ENCODE peak calls at places on chromosomes 2 and 18, in seven cellular contexts. B, U, L, F, C, V and Z are unnamed samples.

GRCh38 chr2:216081-216480 is 47.8 kb downstream of the SH3YL1 start:
- DNase-seq in B (no peak), U (no peak), L (no peak), F (no peak), C (no peak), V (no peak), Z (no peak)

GRCh38 chr2:61905372-61906186 is at the start of gene COMMD1:
- DNase-seq in B (peak; percentile 81), U (peak; percentile 71), L (peak; percentile 98), F (peak; percentile 89), C (peak; percentile 92), V (no peak), Z (peak; percentile 69)

GRCh38 chr2:235112365-235112764 is 160.5 kb downstream of the SH3BP4 start:
- DNase-seq in B (no peak), U (no peak), L (no peak), F (no peak), C (no peak), V (no peak), Z (no peak)

GRCh38 chr2:205746408-205746785 is 64.1 kb downstream of the NRP2 start:
- DNase-seq in B (peak; percentile 51), U (no peak), L (peak; percentile 84), F (peak; percentile 43), C (no peak), V (no peak), Z (peak; percentile 87)

GRCh38 chr18:46574740-46575108 is 82.3 kb downstream of the LOXHD1 start:
- DNase-seq in B (no peak), U (no peak), L (no peak), F (no peak), C (no peak), V (no peak), Z (no peak)

GRCh38 chr2:57376985-57377384 is 669.6 kb upstream of the VRK2 start:
- DNase-seq in B (peak; percentile 23), U (no peak), L (no peak), F (no peak), C (peak; percentile 34), V (no peak), Z (no peak)

GRCh38 chr2:83900859-83901258 is 558.2 kb downstream of the SUCLG1 start:
- DNase-seq in B (peak; percentile 10), U (peak; percentile 18), L (no peak), F (no peak), C (peak; percentile 0), V (no peak), Z (no peak)

GRCh38 chr2:223545830-223546229 is 56.3 kb downstream of the SCG2 start:
- DNase-seq in B (no peak), U (peak; percentile 34), L (no peak), F (no peak), C (no peak), V (no peak), Z (no peak)

GRCh38 chr2:208037564-208038487 is 12.5 kb upstream of the PLEKHM3 start:
- DNase-seq in B (no peak), U (no peak), L (no peak), F (no peak), C (no peak), V (no peak), Z (no peak)

GRCh38 chr2:109721626-109722025 is 72.5 kb upstream of the RGPD5 start:
- DNase-seq in B (no peak), U (no peak), L (no peak), F (peak; percentile 8), C (no peak), V (no peak), Z (no peak)

GRCh38 chr2:96636772-96637171 is 1.3 kb downstream of the KANSL3 start:
- DNase-seq in B (no peak), U (no peak), L (no peak), F (peak; percentile 48), C (peak; percentile 45), V (no peak), Z (no peak)

GRCh38 chr2:48415765-48416515 is 114.0 kb upstream of the STON1 start:
- DNase-seq in B (peak; percentile 26), U (no peak), L (no peak), F (no peak), C (peak; percentile 6), V (no peak), Z (no peak)

GRCh38 chr2:25989154-25989553 is 6.9 kb upstream of the KIF3C start:
- DNase-seq in B (no peak), U (no peak), L (no peak), F (no peak), C (no peak), V (no peak), Z (no peak)

GRCh38 chr2:119749405-119750066 is 10.2 kb upstream of the PTPN4 start:
- DNase-seq in B (no peak), U (peak; percentile 82), L (no peak), F (no peak), C (peak; percentile 71), V (no peak), Z (no peak)

DNA sequence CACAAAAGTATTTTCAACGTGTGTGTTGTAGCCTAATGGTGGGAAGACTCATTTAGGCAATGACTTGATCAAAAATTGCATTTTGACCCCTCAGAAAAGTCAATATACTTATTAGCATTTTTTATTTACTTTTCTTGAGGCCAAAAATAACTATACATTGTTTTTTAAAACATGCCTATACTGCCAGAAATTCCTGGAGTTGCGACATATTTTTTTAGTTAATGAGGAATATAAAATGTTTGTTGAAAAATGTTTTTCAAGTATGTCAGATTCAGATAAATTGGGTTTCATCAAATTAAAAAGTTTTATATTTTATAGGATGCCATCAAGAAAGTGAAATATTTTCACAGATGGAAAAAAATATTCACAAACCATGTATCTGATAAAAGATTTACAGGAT is 39.6 kb downstream of the R3HDM1 start:
- DNase-seq in B (no peak), U (no peak), L (no peak), F (no peak), C (no peak), V (no peak), Z (no peak)
- H3K9me3 ChIP-seq in B (no peaks in the 10 kb centered on the region), U (no peaks in the 10 kb centered on the region), L (no peaks in the 10 kb centered on the region), F (no peaks in the 10 kb centered on the region), C (no peaks in the 10 kb centered on the region), V (no peaks in the 10 kb centered on the region), Z (no peaks in the 10 kb centered on the region)

GRCh38 chr2:198857246-198857645 is 600.5 kb downstream of the SATB2 start:
- DNase-seq in B (no peak), U (no peak), L (no peak), F (no peak), C (no peak), V (no peak), Z (no peak)

GRCh38 chr2:198863655-198864054 is 594.1 kb downstream of the SATB2 start:
- DNase-seq in B (no peak), U (peak; percentile 56), L (no peak), F (no peak), C (peak; percentile 12), V (no peak), Z (no peak)

DNA sequence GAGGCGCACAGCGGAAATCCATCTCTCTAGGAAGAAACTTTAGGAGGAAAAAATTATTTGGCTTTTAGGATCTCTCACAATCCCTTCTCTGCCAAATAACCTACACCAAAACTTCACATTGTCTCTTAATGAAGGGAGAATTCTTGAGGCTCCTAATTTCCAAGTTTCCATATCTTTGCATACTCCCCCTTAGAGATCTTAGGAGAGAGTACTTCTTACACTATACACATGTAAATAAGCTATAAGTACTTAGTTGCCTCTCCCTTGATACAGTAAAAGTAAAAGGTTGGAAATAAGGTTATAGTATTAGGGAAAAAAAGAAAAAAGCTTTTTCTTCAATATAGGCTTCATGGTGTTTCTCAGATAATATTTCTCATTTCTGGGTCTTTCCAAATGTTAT is 596.7 kb downstream of the SATB2 start:
- DNase-seq in B (no peak), U (no peak), L (no peak), F (no peak), C (no peak), V (no peak), Z (no peak)
- H3K27ac ChIP-seq in B (no peak overlapping the region), U (no peak overlapping the region), L (no peak overlapping the region), F (no peak overlapping the region), C (no peak overlapping the region), V (no peak overlapping the region), Z (no peak overlapping the region)

GRCh38 chr18:59846814-59847490 is 52.8 kb upstream of the PMAIP1 start:
- DNase-seq in B (peak; percentile 18), U (peak; percentile 41), L (no peak), F (peak; percentile 73), C (peak; percentile 49), V (no peak), Z (no peak)
- H3K4me3 ChIP-seq in B (no peak overlapping the region), U (no peak overlapping the region), L (no peak overlapping the region), F (no peak overlapping the region), C (no peak overlapping the region), V (no peak overlapping the region), Z (no peak overlapping the region)

DNA sequence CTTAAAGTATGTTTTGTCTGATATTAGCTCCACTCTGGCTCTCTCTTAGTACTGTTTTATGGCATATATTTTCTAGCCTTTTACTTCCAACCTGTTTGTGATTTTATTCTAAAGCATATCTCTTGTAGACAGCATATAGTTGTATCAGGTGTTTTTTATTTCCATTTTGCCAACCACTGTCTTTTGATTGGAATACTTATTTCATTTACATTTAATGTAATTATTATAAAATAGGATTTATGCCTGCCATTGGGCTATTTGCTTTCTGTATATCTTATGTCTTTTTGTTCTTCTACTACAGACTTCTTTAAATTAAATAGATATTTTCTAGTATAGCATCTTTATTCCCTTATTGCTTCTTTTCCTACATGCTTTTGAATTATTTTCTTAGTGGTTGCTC is 67.3 kb downstream of the LRRC30 start:
- DNase-seq in B (no peak), U (no peak), L (no peak), F (no peak), C (no peak), V (no peak), Z (no peak)
- H3K9me3 ChIP-seq in B (peaks cover 13% of the 10 kb centered on the region), U (no peaks in the 10 kb centered on the region), L (no peaks in the 10 kb centered on the region), F (no peaks in the 10 kb centered on the region), C (no peaks in the 10 kb centered on the region), V (peaks cover 14% of the 10 kb centered on the region), Z (peaks cover 9% of the 10 kb centered on the region)

GRCh38 chr2:191656389-191656788 is 21.5 kb upstream of the NABP1 start:
- DNase-seq in B (no peak), U (peak; percentile 54), L (no peak), F (no peak), C (peak; percentile 89), V (no peak), Z (no peak)
- H3K27ac ChIP-seq in B (no peak overlapping the region), U (peak overlapping the region; percentile 53), L (peak overlapping the region; percentile 16), F (no peak overlapping the region), C (peak overlapping the region; percentile 80), V (no peak overlapping the region), Z (peak overlapping the region; percentile 34)

GRCh38 chr2:121283670-121284245 is 1.2 kb downstream of the TFCP2L1 start:
- DNase-seq in B (no peak), U (no peak), L (no peak), F (peak; percentile 35), C (peak; percentile 23), V (no peak), Z (no peak)
- H3K4me3 ChIP-seq in B (peak overlapping the region; percentile 90), U (no peak overlapping the region), L (peak overlapping the region; percentile 7), F (peak overlapping the region; percentile 75), C (no peak overlapping the region), V (peak overlapping the region; percentile 47), Z (peak overlapping the region; percentile 57)